ENCODE peak calls at places on chromosomes 2 and 18, in ten cellular contexts. Y is prostate gland, Z is BJ, K is neural crest cell, N is omental fat pad, C is HCT116, X is AG10803, L is AG09319, U is GM12865, S is endothelial cell. D is an unnamed sample.

GRCh38 chr2:14907014-14907612 is 274.6 kb downstream of the LRATD1 start:
- DNase-seq in L (no peak), X (peak), K (no peak), U (peak), N (no peak), Y (no peak), Z (no peak), C (no peak), S (no peak), D (no peak)

GRCh38 chr2:68253211-68254068 is 1.1 kb upstream of the PPP3R1 start:
- DNase-seq in Z (no peak), Y (no peak), C (no peak), S (no peak), X (no peak), L (no peak), N (no peak), U (peak), K (no peak), D (no peak)

GRCh38 chr2:59947220-59947619 is 606.2 kb downstream of the BCL11A start:
- DNase-seq in X (no peak), C (no peak), U (no peak), L (no peak), N (no peak), Y (no peak), S (no peak), Z (no peak), K (no peak), D (no peak)

GRCh38 chr2:95384854-95385569 is 17.5 kb upstream of the FAHD2A start:
- DNase-seq in N (no peak), X (no peak), L (no peak), S (no peak), U (no peak), K (no peak), Z (no peak), C (no peak), Y (no peak), D (peak)

GRCh38 chr18:55706893-55707292 is 118.9 kb upstream of the TCF4 start:
- DNase-seq in Y (no peak), N (no peak), X (peak), L (peak), Z (peak), C (no peak), U (no peak), S (no peak), K (no peak), D (no peak)

GRCh38 chr2:141709756-141710155 is 421.1 kb downstream of the LRP1B start:
- DNase-seq in X (no peak), K (no peak), C (no peak), Z (no peak), L (no peak), N (no peak), Y (no peak), U (no peak), S (no peak), D (no peak)

GRCh38 chr2:73156539-73157124 is 43.9 kb upstream of the RAB11FIP5 start:
- DNase-seq in U (peak), X (peak), S (peak), Y (no peak), C (peak), L (peak), K (peak), Z (no peak), N (no peak), D (peak)

GRCh38 chr2:12170151-12170550 is 423.7 kb downstream of the LPIN1 start:
- DNase-seq in C (no peak), N (no peak), Y (no peak), S (no peak), U (no peak), X (peak), K (no peak), L (no peak), Z (no peak), D (no peak)

GRCh38 chr2:230723363-230723762 is 10.7 kb downstream of the CAB39 start:
- DNase-seq in Y (no peak), U (no peak), S (no peak), L (no peak), C (no peak), N (no peak), X (no peak), K (no peak), Z (no peak), D (no peak)

GRCh38 chr2:58261215-58261614 is 20.1 kb upstream of the FANCL start:
- DNase-seq in X (no peak), S (no peak), K (no peak), U (no peak), L (no peak), Y (no peak), N (no peak), C (no peak), Z (no peak), D (no peak)

GRCh38 chr18:45871655-45872054 is 46.2 kb downstream of the SIGLEC15 start:
- DNase-seq in L (no peak), Y (no peak), C (no peak), K (no peak), N (no peak), S (no peak), Z (no peak), X (peak), U (no peak), D (no peak)

GRCh38 chr2:234249873-234250272 is 199.4 kb downstream of the SPP2 start:
- DNase-seq in C (no peak), Z (peak), Y (peak), K (no peak), L (no peak), S (no peak), X (peak), N (no peak), U (no peak), D (no peak)

GRCh38 chr2:3689998-3690748 is 13.2 kb upstream of the DCDC2C start:
- DNase-seq in Z (no peak), U (no peak), K (no peak), X (no peak), N (no peak), S (no peak), C (no peak), Y (no peak), L (no peak), D (no peak)

GRCh38 chr2:45968946-45969584 is 317.6 kb downstream of the PRKCE start:
- DNase-seq in K (no peak), S (no peak), U (no peak), Z (no peak), C (no peak), Y (no peak), L (no peak), X (peak), N (no peak), D (no peak)

GRCh38 chr2:191222507-191222906 is 22.7 kb upstream of the MYO1B start:
- DNase-seq in N (no peak), C (no peak), Z (no peak), U (peak), L (no peak), K (no peak), Y (no peak), S (no peak), X (peak), D (no peak)

GRCh38 chr18:49241852-49242251 is 218.6 kb downstream of the DYM start:
- DNase-seq in X (peak), N (no peak), U (no peak), C (no peak), S (no peak), Z (peak), Y (no peak), L (no peak), K (no peak), D (no peak)

GRCh38 chr2:64987001-64987962 is 1.9 kb upstream of the SLC1A4 start:
- DNase-seq in S (no peak), X (peak), C (no peak), K (no peak), Y (no peak), N (no peak), Z (no peak), L (no peak), U (peak), D (no peak)

GRCh38 chr18:79484661-79485621 is 89.2 kb downstream of the NFATC1 start:
- DNase-seq in Y (no peak), K (no peak), N (no peak), S (peak), U (no peak), L (peak), Z (peak), C (no peak), X (peak), D (peak)

GRCh38 chr2:226803410-226803809 is 3.8 kb upstream of the IRS1 start:
- DNase-seq in K (no peak), Z (no peak), S (no peak), N (no peak), C (no peak), Y (no peak), X (no peak), L (no peak), U (no peak), D (no peak)

GRCh38 chr2:176385219-176385618 is 116.0 kb downstream of the MTX2 start:
- DNase-seq in U (no peak), S (no peak), Y (no peak), C (no peak), X (peak), L (peak), Z (no peak), N (no peak), K (no peak), D (no peak)

GRCh38 chr2:234291765-234292204 is 205.1 kb downstream of the ARL4C start:
- DNase-seq in K (no peak), X (peak), Z (no peak), L (no peak), U (peak), S (no peak), N (no peak), Y (no peak), C (no peak), D (no peak)

GRCh38 chr2:141497262-141497661 is 633.6 kb downstream of the LRP1B start:
- DNase-seq in Z (no peak), K (no peak), X (no peak), C (no peak), Y (no peak), S (no peak), U (no peak), N (no peak), L (no peak), D (no peak)

GRCh38 chr18:33212363-33212762 is 228.2 kb downstream of the CCDC178 start:
- DNase-seq in S (no peak), C (no peak), U (no peak), X (no peak), Y (no peak), Z (no peak), L (no peak), N (no peak), K (no peak), D (no peak)

GRCh38 chr2:72913531-72914225 is 3.6 kb upstream of the EMX1 start:
- DNase-seq in K (no peak), L (no peak), Z (no peak), U (no peak), S (no peak), C (no peak), Y (no peak), N (no peak), X (no peak), D (no peak)

GRCh38 chr18:76351961-76352581 is 143.0 kb downstream of the ZNF516 start:
- DNase-seq in U (no peak), S (no peak), N (no peak), Z (peak), K (no peak), C (no peak), L (peak), X (peak), Y (peak), D (peak)

DNA sequence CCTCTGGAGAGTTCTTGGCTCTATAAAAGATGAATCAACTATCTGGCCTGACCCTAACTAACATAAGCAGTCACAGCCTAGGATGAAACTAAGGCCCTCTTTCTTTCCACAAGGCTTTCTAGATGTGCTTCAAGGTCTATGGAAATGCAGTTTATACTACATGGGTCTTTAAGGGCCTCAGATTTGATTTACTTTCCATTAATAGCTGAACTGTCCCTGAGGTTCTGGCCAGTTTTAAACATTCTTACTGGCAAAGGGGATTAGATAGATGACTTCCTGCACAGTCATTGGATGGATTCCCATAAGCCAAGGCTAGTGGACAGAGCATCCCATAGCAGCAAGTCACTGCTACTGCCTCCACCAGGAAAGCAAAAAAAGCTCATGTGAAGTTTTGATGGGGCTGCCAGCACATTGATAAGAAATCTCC is 38.1 kb upstream of the LCLAT1 start:
- DNase-seq in Y (no peak), N (no peak), U (no peak), K (no peak), L (no peak), X (peak), C (no peak), Z (no peak), S (no peak), D (no peak)
- TF ChIP-seq CTCF in Y (no peak), N (no peak), U (no peak), K (no peak), L (no peak), X (peak), C (no peak), Z (peak), S (no peak), D (no peak)

GRCh38 chr2:238370482-238371372 is 50.4 kb downstream of the TRAF3IP1 start:
- DNase-seq in L (peak), Y (peak), X (peak), K (peak), Z (no peak), U (peak), N (peak), S (peak), C (peak), D (no peak)
- TF ChIP-seq CTCF in L (peak), Y (peak), X (peak), K (peak), Z (peak), U (peak), N (no peak), S (no peak), C (peak), D (peak)

GRCh38 chr18:2486426-2486825 is 84.9 kb downstream of the METTL4 start:
- DNase-seq in K (no peak), Z (no peak), N (no peak), X (no peak), L (no peak), Y (no peak), C (no peak), U (no peak), S (no peak), D (no peak)
- TF ChIP-seq CTCF in K (no peak), Z (no peak), N (no peak), X (no peak), L (no peak), Y (no peak), C (no peak), U (no peak), S (no peak), D (no peak)

DNA sequence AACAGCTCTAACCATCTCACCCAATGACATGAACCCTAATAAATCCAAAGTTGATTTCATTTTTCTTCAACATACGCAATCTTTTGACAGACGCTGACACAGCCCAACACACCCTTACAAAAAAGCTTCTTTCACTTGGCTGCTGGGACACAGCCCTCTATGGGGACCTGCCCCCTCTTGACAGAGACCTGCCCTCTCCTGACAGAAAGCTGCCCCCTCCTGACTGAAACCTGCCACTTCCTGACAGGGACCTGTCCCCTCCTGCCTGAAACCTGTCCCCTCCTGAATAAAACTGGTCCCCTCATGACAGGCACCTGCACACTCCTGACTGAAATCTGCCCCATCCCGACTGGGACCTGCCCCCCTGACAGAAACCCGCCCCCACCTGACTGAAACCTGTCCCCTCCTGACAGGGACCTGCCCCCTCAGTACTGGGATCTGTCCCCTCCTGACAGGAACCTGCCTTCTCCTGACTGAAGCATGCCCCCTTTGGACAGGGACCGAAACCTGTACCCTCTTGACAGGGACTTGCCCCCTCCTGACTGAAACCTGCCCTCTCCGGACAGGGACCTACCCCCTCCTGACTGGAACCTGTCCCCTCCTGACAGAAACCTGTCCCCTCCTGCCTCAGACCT is 87.9 kb downstream of the PXDN start:
- DNase-seq in C (no peak), L (no peak), N (no peak), X (no peak), U (no peak), S (no peak), Z (no peak), K (no peak), Y (no peak), D (peak)
- TF ChIP-seq CTCF in C (no peak), L (no peak), N (no peak), X (no peak), U (no peak), S (no peak), Z (no peak), K (no peak), Y (no peak), D (no peak)

GRCh38 chr2:152100961-152101360 is 2.1 kb upstream of the CACNB4 start:
- DNase-seq in C (no peak), U (no peak), X (no peak), K (no peak), Z (no peak), L (no peak), N (no peak), Y (no peak), S (no peak), D (no peak)

GRCh38 chr2:152098798-152099654 is at the start of gene CACNB4:
- DNase-seq in U (peak), C (no peak), X (peak), Z (no peak), Y (peak), N (no peak), S (peak), L (no peak), K (peak), D (no peak)

GRCh38 chr2:152099655-152100050 is 809 bp upstream of the CACNB4 start:
- DNase-seq in Z (no peak), S (no peak), X (no peak), L (no peak), Y (no peak), C (no peak), N (no peak), U (no peak), K (no peak), D (no peak)

GRCh38 chr2:152106464-152106863 is 7.6 kb upstream of the CACNB4 start:
- DNase-seq in N (no peak), X (no peak), L (no peak), Y (no peak), Z (no peak), C (no peak), U (no peak), K (no peak), S (no peak), D (no peak)

DNA sequence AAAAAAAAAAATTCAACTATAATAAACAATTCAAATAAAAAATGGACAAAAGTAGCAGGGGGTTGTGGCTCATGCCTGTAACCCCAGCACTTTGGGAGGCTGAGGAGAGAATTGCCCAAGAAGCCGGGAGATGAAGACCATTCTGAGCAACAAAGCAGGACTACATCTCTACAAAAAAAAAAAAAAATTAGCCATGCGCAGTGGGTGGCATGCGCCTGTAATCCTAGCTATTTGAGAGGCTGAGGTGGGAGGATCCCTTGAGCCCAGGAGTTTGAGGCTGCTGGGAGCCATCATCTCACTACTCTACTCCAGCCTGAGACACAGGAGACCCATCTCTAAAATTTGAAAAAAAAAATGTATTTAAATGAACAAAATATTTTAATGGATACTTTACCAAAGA is 4.4 kb upstream of the CACNB4 start:
- DNase-seq in C (no peak), K (no peak), N (no peak), X (no peak), Z (no peak), U (no peak), Y (no peak), S (no peak), L (no peak), D (no peak)
- TF ChIP-seq CTCF in C (no peak), K (no peak), N (no peak), X (no peak), Z (no peak), U (no peak), Y (no peak), S (no peak), L (no peak), D (no peak)

GRCh38 chr18:70221156-70221910 is 15.8 kb upstream of the RTTN start:
- DNase-seq in X (no peak), C (no peak), S (peak), Y (no peak), K (no peak), N (no peak), L (no peak), Z (no peak), U (no peak), D (no peak)
- TF ChIP-seq CTCF in X (no peak), C (no peak), S (no peak), Y (no peak), K (no peak), N (no peak), L (no peak), Z (no peak), U (no peak), D (no peak)

GRCh38 chr2:148978026-148978685 is 60.3 kb upstream of the LYPD6B start:
- DNase-seq in Y (no peak), K (no peak), Z (no peak), L (no peak), N (no peak), X (no peak), C (no peak), S (no peak), U (no peak), D (no peak)
- TF ChIP-seq CTCF in Y (no peak), K (no peak), Z (no peak), L (no peak), N (no peak), X (no peak), C (no peak), S (no peak), U (no peak), D (peak)

D was measured in osteocyte.